ENCODE peak calls at places on chromosomes 11 and 22, in ten cellular contexts. F is AG04450; Y is activated CD4-positive, alpha-beta T cell treated with anti-CD3 and anti-CD28 coated beads, Interleukin-2, amount 10 ng/mL, durations not matched to agents 24 days and 14 days; G is HTR-8/SVneo; R is GOT3; C is globus pallidus; I is small intestine; U is lower leg skin; Z is stomach; Q is NCI-H2029 treated with DMSO at 0.1 percent for 48 hours. E is an unnamed sample.

GRCh38 chr11:113177596-113178115 is 136.7 kb upstream of the TTC12 start:
- DNase-seq in F (no peak), Y (no peak), G (no peak), R (no peak), C (no peak), I (no peak), U (no peak), Z (no peak), Q (no peak), E (no peak)

GRCh38 chr22:50625131-50625567 is 2.8 kb downstream of the ARSA start:
- DNase-seq in F (no peak), Y (no peak), G (no peak), R (no peak), C (no peak), I (peak; percentile 21), U (no peak), Z (no peak), Q (no peak), E (no peak)

GRCh38 chr11:107576497-107577086 is 11.1 kb upstream of the ALKBH8 start:
- DNase-seq in F (no peak), Y (peak; percentile 82), G (peak; percentile 55), R (no peak), C (no peak), I (peak; percentile 25), U (peak; percentile 27), Z (peak; percentile 58), Q (peak; percentile 24), E (peak; percentile 41)

GRCh38 chr11:72013765-72014711 is 15.3 kb downstream of the IL18BP start:
- DNase-seq in F (no peak), Y (no peak), G (no peak), R (no peak), C (no peak), I (no peak), U (no peak), Z (no peak), Q (no peak), E (no peak)

GRCh38 chr11:79069504-79069903 is 371.3 kb downstream of the TENM4 start:
- DNase-seq in F (no peak), Y (no peak), G (no peak), R (no peak), C (no peak), I (no peak), U (no peak), Z (no peak), Q (no peak), E (no peak)

GRCh38 chr11:25535462-25535861 is 796.5 kb upstream of the ANO3 start:
- DNase-seq in F (no peak), Y (no peak), G (no peak), R (no peak), C (no peak), I (no peak), U (peak; percentile 46), Z (no peak), Q (no peak), E (no peak)

GRCh38 chr11:102757823-102758549 is 22.4 kb downstream of the MMP10 start:
- DNase-seq in F (peak; percentile 45), Y (no peak), G (no peak), R (no peak), C (no peak), I (no peak), U (no peak), Z (no peak), Q (no peak), E (no peak)

GRCh38 chr22:38315801-38316339 is 1.4 kb downstream of the CSNK1E start:
- DNase-seq in F (no peak), Y (no peak), G (no peak), R (no peak), C (peak; percentile 54), I (peak; percentile 23), U (no peak), Z (no peak), Q (no peak), E (peak; percentile 29)

GRCh38 chr11:8241373-8242112 is 22.1 kb downstream of the LMO1 start:
- DNase-seq in F (no peak), Y (no peak), G (no peak), R (no peak), C (no peak), I (no peak), U (no peak), Z (no peak), Q (no peak), E (no peak)

GRCh38 chr11:78042858-78043257 is 19.8 kb upstream of the KCTD14 start:
- DNase-seq in F (no peak), Y (no peak), G (no peak), R (no peak), C (no peak), I (no peak), U (no peak), Z (no peak), Q (no peak), E (no peak)

GRCh38 chr22:28002181-28002700 is 83.2 kb upstream of the PITPNB start:
- DNase-seq in F (no peak), Y (no peak), G (no peak), R (no peak), C (no peak), I (no peak), U (no peak), Z (no peak), Q (no peak), E (no peak)

GRCh38 chr11:10390375-10390774 is 64.7 kb upstream of the AMPD3 start:
- DNase-seq in F (no peak), Y (no peak), G (no peak), R (no peak), C (no peak), I (no peak), U (no peak), Z (no peak), Q (no peak), E (no peak)

GRCh38 chr22:42066937-42067336 is 3.7 kb downstream of the NAGA start:
- DNase-seq in F (no peak), Y (no peak), G (no peak), R (no peak), C (no peak), I (no peak), U (no peak), Z (no peak), Q (no peak), E (no peak)

E was measured in NCI-H1105 treated with DMSO at 0.1 percent for 48 hours.